ENCODE peak calls at places on chromosomes 4 and X, in eight cellular contexts. P is lower lobe of right lung; B is tibial nerve; A is CD4-positive, CD25-positive, alpha-beta regulatory T cell; R is IMR-90; D is endodermal cell; M is cardiac muscle cell; O is GM23248. S is an unnamed sample.

GRCh38 chr4:167622481-167623240 is 388.4 kb upstream of the SPOCK3 start:
- DNase-seq in M (peak; percentile 74), R (peak; percentile 19), O (peak; percentile 59), A (peak; percentile 16), D (peak; percentile 88), B (no peak), P (no peak), S (peak; percentile 46)

GRCh38 chr4:164734476-164734875 is 19.5 kb upstream of the SMIM31 start:
- DNase-seq in P (no peak), R (no peak), M (no peak), B (no peak), A (no peak), D (no peak), O (peak; percentile 15), S (no peak)

GRCh38 chr4:168630445-168631187 is 133.8 kb downstream of the PALLD start:
- DNase-seq in B (no peak), R (peak; percentile 88), P (no peak), O (peak; percentile 83), M (peak; percentile 52), D (no peak), A (no peak), S (peak; percentile 79)

GRCh38 chrX:24494544-24495113 is 29.5 kb downstream of the PDK3 start:
- DNase-seq in O (peak; percentile 5), M (peak; percentile 84), B (peak; percentile 19), R (peak; percentile 80), D (no peak), P (no peak), A (no peak), S (peak; percentile 58)

GRCh38 chr4:136811496-136812077 is 720.7 kb downstream of the PCDH18 start:
- DNase-seq in D (peak; percentile 47), A (no peak), R (no peak), P (no peak), B (no peak), M (no peak), O (no peak), S (no peak)

GRCh38 chrX:3290561-3290960 is 55.9 kb downstream of the MXRA5 start:
- DNase-seq in B (no peak), D (no peak), A (no peak), P (no peak), O (no peak), M (no peak), R (no peak), S (no peak)

GRCh38 chrX:75746891-75747639 is 38.0 kb downstream of the MAGEE2 start:
- DNase-seq in P (peak; percentile 51), D (peak; percentile 70), O (peak; percentile 70), R (no peak), M (peak; percentile 24), B (peak; percentile 7), A (peak; percentile 56), S (peak; percentile 1)

GRCh38 chr4:118947095-118947494 is 58.4 kb downstream of the SYNPO2 start:
- DNase-seq in B (no peak), R (no peak), O (no peak), D (no peak), M (no peak), P (no peak), A (no peak), S (no peak)

GRCh38 chr4:142360657-142361056 is 485.4 kb downstream of the INPP4B start:
- DNase-seq in D (no peak), P (no peak), R (no peak), M (no peak), O (no peak), B (no peak), A (no peak), S (no peak)

GRCh38 chr4:113869743-113870375 is 108.3 kb upstream of the CAMK2D start:
- DNase-seq in A (peak; percentile 12), B (no peak), P (no peak), D (no peak), M (no peak), R (peak; percentile 74), O (peak; percentile 60), S (peak; percentile 69)

GRCh38 chr4:151564321-151564720 is 155.3 kb downstream of the FHIP1A start:
- DNase-seq in D (no peak), B (no peak), O (no peak), A (no peak), M (no peak), P (no peak), R (no peak), S (no peak)

GRCh38 chrX:102154900-102155805 is 624 bp downstream of the BEX5 start:
- DNase-seq in O (peak; percentile 8), D (no peak), R (no peak), M (no peak), P (no peak), B (no peak), A (peak; percentile 32), S (no peak)

GRCh38 chr4:149296084-149296483 is 519.6 kb downstream of the IQCM start:
- DNase-seq in D (no peak), M (no peak), A (no peak), R (no peak), O (no peak), P (no peak), B (no peak), S (no peak)

GRCh38 chr4:7193040-7193958 is 961 bp downstream of the SORCS2 start:
- DNase-seq in O (peak; percentile 50), D (peak; percentile 77), M (no peak), A (no peak), R (no peak), P (peak; percentile 53), B (no peak), S (no peak)

GRCh38 chr4:57098945-57099344 is 11.2 kb downstream of the IGFBP7 start:
- DNase-seq in P (no peak), M (peak; percentile 91), O (peak; percentile 79), R (peak; percentile 91), A (no peak), B (no peak), D (no peak), S (no peak)

GRCh38 chr4:104490096-104490769 is 4.5 kb downstream of the CXXC4 start:
- DNase-seq in R (no peak), D (peak; percentile 60), B (no peak), O (no peak), A (no peak), M (no peak), P (no peak), S (no peak)

GRCh38 chrX:43958529-43958928 is 14.7 kb downstream of the NDP start:
- DNase-seq in R (peak; percentile 83), P (no peak), M (peak; percentile 85), O (peak; percentile 73), A (peak; percentile 68), D (peak; percentile 63), B (peak; percentile 11), S (peak; percentile 74)

GRCh38 chr4:186932196-186932595 is 208.5 kb upstream of the FAT1 start:
- DNase-seq in A (no peak), D (no peak), P (no peak), R (no peak), O (peak; percentile 24), M (no peak), B (no peak), S (no peak)

GRCh38 chrX:139094671-139095592 is 383.4 kb upstream of the FGF13 start:
- DNase-seq in B (no peak), O (peak; percentile 36), A (no peak), D (no peak), P (no peak), R (no peak), M (no peak), S (no peak)

DNA sequence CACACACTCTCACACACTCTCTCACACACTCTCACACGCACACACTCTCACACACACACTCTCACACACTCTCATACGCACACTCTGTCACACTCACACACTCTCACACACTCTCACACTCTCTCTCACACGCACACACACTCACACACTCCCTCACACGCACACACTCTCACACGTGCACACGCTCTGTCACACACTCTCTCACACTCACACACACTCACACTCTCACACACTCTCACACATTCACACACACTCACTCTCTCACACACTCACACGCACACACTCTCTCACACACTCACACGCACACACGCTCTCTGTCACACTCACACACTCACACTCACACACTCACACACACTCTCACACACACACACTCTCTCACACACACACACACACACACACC is 43.0 kb upstream of the DCTD start:
- DNase-seq in R (no peak), B (no peak), P (no peak), O (no peak), D (no peak), M (no peak), A (no peak), S (no peak)
- H3K4me3 ChIP-seq in R (no peak overlapping the region), B (no peak overlapping the region), P (no peak overlapping the region), O (no peak overlapping the region), D (no peak overlapping the region), M (no peak overlapping the region), A (no peak overlapping the region), S (no peak overlapping the region)

GRCh38 chrX:73851014-73852009 is 288.3 kb downstream of the CHIC1 start:
- DNase-seq in B (no peak), M (no peak), O (no peak), A (peak; percentile 92), R (peak; percentile 96), D (no peak), P (no peak), S (peak; percentile 94)

GRCh38 chrX:73849054-73849453 is 286.1 kb downstream of the CHIC1 start:
- DNase-seq in B (no peak), A (no peak), D (no peak), M (no peak), O (no peak), R (no peak), P (no peak), S (no peak)

GRCh38 chrX:73855546-73855945 is 292.5 kb downstream of the CHIC1 start:
- DNase-seq in D (peak; percentile 91), B (peak; percentile 69), P (no peak), R (peak; percentile 70), O (peak; percentile 75), A (peak; percentile 79), M (peak; percentile 77), S (peak; percentile 79)

GRCh38 chrX:73850124-73851013 is 287.4 kb downstream of the CHIC1 start:
- DNase-seq in O (peak; percentile 23), A (peak; percentile 15), D (peak; percentile 61), P (no peak), M (peak; percentile 34), R (peak; percentile 38), B (no peak), S (peak; percentile 29)

DNA sequence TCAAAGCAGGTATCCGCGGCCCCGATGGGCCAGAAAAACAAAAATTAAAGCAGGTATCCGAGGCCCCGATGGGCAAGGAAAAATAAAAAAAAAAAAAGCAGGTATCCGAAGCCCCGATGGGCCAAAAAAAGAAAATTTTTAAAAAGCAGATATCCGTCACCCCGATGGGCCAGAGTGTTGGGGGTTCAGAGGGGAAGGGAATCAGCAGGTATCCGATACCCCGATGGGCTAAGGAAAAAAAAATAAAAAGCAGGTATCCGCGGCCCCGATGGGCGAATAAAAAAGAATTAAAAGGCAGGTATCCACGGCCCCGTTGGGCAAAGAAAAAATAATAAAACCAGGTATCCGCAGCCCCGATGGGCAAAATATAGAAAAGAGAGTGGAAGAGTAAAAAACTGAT is 289.0 kb downstream of the CHIC1 start:
- DNase-seq in R (no peak), A (no peak), M (no peak), O (no peak), B (no peak), D (no peak), P (no peak), S (no peak)
- H3K4me3 ChIP-seq in R (peak overlapping the region; percentile 68), A (peak overlapping the region; percentile 64), M (no peak overlapping the region), O (no peak overlapping the region), B (peak overlapping the region; percentile 52), D (no peak overlapping the region), P (no peak overlapping the region), S (peak overlapping the region; percentile 76)

GRCh38 chrX:69505772-69506616 is 1.9 kb downstream of the NALF2 start:
- DNase-seq in A (no peak), M (no peak), O (no peak), R (no peak), B (no peak), P (no peak), D (peak; percentile 40), S (no peak)
- H3K4me3 ChIP-seq in A (no peak overlapping the region), M (no peak overlapping the region), O (no peak overlapping the region), R (no peak overlapping the region), B (no peak overlapping the region), P (no peak overlapping the region), D (peak overlapping the region; percentile 85), S (no peak overlapping the region)

GRCh38 chr4:124945422-124945821 is 232.9 kb upstream of the ANKRD50 start:
- DNase-seq in P (no peak), D (no peak), M (no peak), R (no peak), O (no peak), B (no peak), A (no peak), S (no peak)
- H3K4me3 ChIP-seq in P (no peak overlapping the region), D (no peak overlapping the region), M (no peak overlapping the region), R (no peak overlapping the region), O (no peak overlapping the region), B (no peak overlapping the region), A (no peak overlapping the region), S (no peak overlapping the region)

S was measured in brain microvascular endothelial cell.